ENCODE peak calls at places on chromosomes 4 and X, in six cellular contexts. J is PC-3, Y is mammary epithelial cell, F is endothelial cell of umbilical vein, Q is PC-9, V is hepatocyte. T is an unnamed sample.

GRCh38 chr4:36235306-36235705 is 9.0 kb downstream of the ARAP2 start:
- DNase-seq in J (peak), Y (peak), F (no peak), Q (peak), V (peak), T (no peak)

GRCh38 chr4:27357283-27357682 is 496.6 kb downstream of the STIM2 start:
- DNase-seq in J (peak), Y (no peak), F (no peak), Q (no peak), V (peak), T (no peak)

GRCh38 chrX:85115252-85115651 is 111.6 kb downstream of the APOOL start:
- DNase-seq in J (no peak), Y (no peak), F (no peak), Q (no peak), V (no peak), T (no peak)

GRCh38 chrX:87728024-87728423 is 210.4 kb downstream of the KLHL4 start:
- DNase-seq in J (no peak), Y (no peak), F (no peak), Q (no peak), V (no peak), T (no peak)

GRCh38 chrX:132426695-132427281 is 62.0 kb downstream of the MBNL3 start:
- DNase-seq in J (peak), Y (peak), F (no peak), Q (peak), V (no peak), T (peak)

GRCh38 chrX:47831788-47832187 is 4.9 kb upstream of the ZNF81 start:
- DNase-seq in J (peak), Y (peak), F (peak), Q (no peak), V (peak), T (peak)

GRCh38 chr4:43550981-43551627 is 658.6 kb downstream of the GRXCR1 start:
- DNase-seq in J (no peak), Y (no peak), F (no peak), Q (no peak), V (no peak), T (no peak)

GRCh38 chr4:168744021-168744420 is 247.2 kb downstream of the PALLD start:
- DNase-seq in J (peak), Y (no peak), F (peak), Q (no peak), V (peak), T (no peak)

GRCh38 chr4:141077611-141078225 is 55.6 kb downstream of the RNF150 start:
- DNase-seq in J (no peak), Y (no peak), F (no peak), Q (no peak), V (no peak), T (no peak)

GRCh38 chrX:37745354-37745753 is 34.5 kb upstream of the CYBB start:
- DNase-seq in J (peak), Y (peak), F (peak), Q (peak), V (peak), T (peak)

GRCh38 chr4:79065262-79065661 is 126.0 kb upstream of the PAQR3 start:
- DNase-seq in J (no peak), Y (no peak), F (no peak), Q (no peak), V (no peak), T (no peak)

GRCh38 chr4:146269228-146269653 is 54.9 kb downstream of the REELD1 start:
- DNase-seq in J (no peak), Y (no peak), F (no peak), Q (no peak), V (no peak), T (no peak)

DNA sequence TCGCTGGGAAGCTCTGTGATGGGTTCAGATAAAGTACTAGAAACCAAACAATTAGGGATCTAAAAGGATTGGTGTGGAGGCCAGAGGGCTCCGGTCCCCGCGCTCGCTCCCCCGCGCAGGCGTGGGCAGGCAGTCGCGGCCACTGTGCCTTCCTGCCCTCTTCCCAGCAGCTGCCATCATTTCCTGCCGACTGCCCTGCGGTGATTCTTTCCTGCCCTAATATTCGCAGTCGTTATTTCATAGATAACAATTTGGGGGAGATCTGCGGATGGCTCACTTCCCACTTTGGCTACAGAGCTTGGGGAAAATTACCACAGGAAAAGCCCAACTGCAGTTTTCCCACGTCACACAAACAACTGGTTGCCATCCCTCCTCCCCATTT is 2.2 kb downstream of the GRIA2 start:
- DNase-seq in J (no peak), Y (no peak), F (peak), Q (no peak), V (no peak), T (peak)
- TF ChIP-seq EZH2 in J (no peak), Y (peak), F (no peak), Q (no peak), V (no peak), T (no peak)

GRCh38 chrX:106927023-106927422 is 6.8 kb downstream of the CLDN2 start:
- DNase-seq in J (peak), Y (no peak), F (no peak), Q (no peak), V (no peak), T (no peak)
- H3K4me2 ChIP-seq in J (no peak), Y (no peak), F (no peak), Q (no peak), V (no peak), T (no peak)

DNA sequence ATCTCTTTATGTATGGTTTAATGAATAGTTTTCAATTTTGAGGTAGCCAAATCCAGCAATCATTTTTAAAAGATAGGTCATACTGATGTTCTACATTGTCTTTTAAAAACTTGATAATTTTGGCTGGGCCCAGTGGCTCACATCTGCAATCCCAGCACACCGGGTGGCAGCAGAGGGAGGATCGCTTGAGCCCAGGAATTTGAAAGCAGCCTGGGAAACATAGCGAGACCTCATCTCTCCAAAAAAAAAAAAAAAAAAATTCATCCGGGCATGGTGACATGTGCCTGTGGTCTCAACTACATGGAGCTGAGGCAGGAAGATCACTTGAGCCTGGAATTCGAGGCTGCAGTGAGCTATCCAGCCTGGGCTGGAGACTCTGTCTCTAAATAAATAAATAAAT is 419.8 kb downstream of the GALNTL6 start:
- DNase-seq in J (no peak), Y (no peak), F (no peak), Q (no peak), V (no peak), T (no peak)
- TF ChIP-seq CTCF in J (no peak), Y (no peak), F (no peak), Q (no peak), V (peak), T (no peak)

DNA sequence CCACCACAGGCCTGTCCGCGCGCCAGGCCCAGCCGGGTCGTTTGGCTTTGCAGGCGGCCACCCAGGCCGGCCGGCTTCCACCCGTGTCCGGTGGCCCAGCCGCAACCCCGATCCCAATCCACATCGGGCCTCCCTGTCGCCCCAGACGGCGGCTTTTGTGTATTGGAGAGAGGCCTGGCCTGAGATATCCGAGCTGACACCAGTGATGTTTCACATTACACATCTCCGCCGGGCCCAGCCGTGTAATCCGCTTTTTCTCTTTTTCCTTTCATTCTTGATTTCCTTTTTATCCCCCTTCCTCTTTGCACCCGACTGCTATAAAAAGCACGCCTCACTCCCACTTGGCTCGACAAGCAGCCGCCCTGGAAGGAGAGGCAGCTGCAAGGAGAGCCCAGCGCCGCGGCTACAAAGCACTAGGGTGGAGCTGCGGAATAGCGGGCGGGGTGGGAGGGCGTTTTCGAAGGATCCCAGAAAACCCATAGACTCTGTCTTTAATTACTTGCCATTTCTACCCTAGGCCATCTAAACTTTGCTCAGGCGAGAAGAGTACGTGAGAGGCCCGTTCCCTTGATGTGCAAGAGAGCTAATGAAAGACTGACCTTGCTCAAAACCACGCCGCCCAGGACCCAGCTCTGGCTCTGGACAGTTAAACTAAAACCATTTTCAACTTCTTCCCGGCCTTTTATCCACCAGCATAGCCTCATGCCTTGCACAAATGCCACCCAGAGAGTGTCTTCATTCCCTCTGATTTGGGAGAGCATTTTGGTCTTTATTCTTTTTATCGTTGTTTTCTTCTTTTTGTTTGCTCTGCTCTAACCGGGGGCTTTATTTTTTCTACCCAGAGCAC is 3.3 kb downstream of the PITX2 start:
- DNase-seq in J (no peak), Y (no peak), F (no peak), Q (no peak), V (no peak), T (no peak)
- TF ChIP-seq EZH2 in J (no peak), Y (no peak), F (peak), Q (no peak), V (no peak), T (peak)

T was measured in fibroblast of lung.